ENCODE peak calls at places on chromosomes 6 and 20, in five cellular contexts. W, T, Q, K and E are unnamed samples.
A peak's percentile ranks its signal among the peaks of the same experiment; 100 is the strongest.

GRCh38 chr6:3036861-3037469 is 31.3 kb upstream of the RIPK1 start:
- DNase-seq in W (no peak), T (no peak), Q (no peak), K (no peak), E (no peak)

GRCh38 chr6:72787521-72788031 is 165.7 kb downstream of the KCNQ5 start:
- DNase-seq in W (peak; percentile 36), T (no peak), Q (no peak), K (peak; percentile 89), E (no peak)

GRCh38 chr6:36985384-36985962 is 523 bp downstream of the MTCH1 start:
- DNase-seq in W (no peak), T (no peak), Q (no peak), K (no peak), E (no peak)

GRCh38 chr6:138293428-138293827 is 75.1 kb upstream of the PBOV1 start:
- DNase-seq in W (no peak), T (no peak), Q (no peak), K (no peak), E (no peak)

GRCh38 chr6:15770347-15771143 is 107.7 kb upstream of the DTNBP1 start:
- DNase-seq in W (no peak), T (peak; percentile 37), Q (no peak), K (no peak), E (no peak)

GRCh38 chr20:2917266-2917665 is 44.0 kb downstream of the PTPRA start:
- DNase-seq in W (no peak), T (no peak), Q (no peak), K (no peak), E (no peak)

GRCh38 chr20:49846206-49846807 is 33.7 kb downstream of the SLC9A8 start:
- DNase-seq in W (peak; percentile 83), T (no peak), Q (no peak), K (peak; percentile 41), E (no peak)

GRCh38 chr20:49354673-49355072 is 76.8 kb upstream of the ZNFX1 start:
- DNase-seq in W (no peak), T (no peak), Q (no peak), K (no peak), E (no peak)

GRCh38 chr6:22880686-22881433 is 311.5 kb downstream of the HDGFL1 start:
- DNase-seq in W (no peak), T (no peak), Q (no peak), K (peak; percentile 77), E (no peak)

GRCh38 chr20:63321148-63321831 is 28.3 kb downstream of the COL20A1 start:
- DNase-seq in W (no peak), T (no peak), Q (peak; percentile 80), K (no peak), E (no peak)

GRCh38 chr20:43508604-43509040 is 1.1 kb downstream of the L3MBTL1 start:
- DNase-seq in W (peak; percentile 51), T (no peak), Q (no peak), K (no peak), E (no peak)

GRCh38 chr6:138105446-138105845 is 1.8 kb downstream of the PERP start:
- DNase-seq in W (peak; percentile 26), T (no peak), Q (no peak), K (peak; percentile 79), E (no peak)

GRCh38 chr6:169568314-169569087 is 133.3 kb downstream of the WDR27 start:
- DNase-seq in W (no peak), T (no peak), Q (no peak), K (no peak), E (no peak)

GRCh38 chr6:25270559-25270958 is 8.6 kb upstream of the CARMIL1 start:
- DNase-seq in W (no peak), T (no peak), Q (no peak), K (no peak), E (no peak)

GRCh38 chr6:35728663-35729348 is 8.0 kb upstream of the ARMC12 start:
- DNase-seq in W (no peak), T (peak; percentile 45), Q (no peak), K (no peak), E (no peak)

GRCh38 chr20:50673146-50673830 is 18.1 kb downstream of the RIPOR3 start:
- DNase-seq in W (no peak), T (no peak), Q (peak; percentile 41), K (no peak), E (no peak)

GRCh38 chr20:37411408-37412306 is 65.7 kb downstream of the SRC start:
- DNase-seq in W (peak; percentile 56), T (no peak), Q (peak; percentile 59), K (no peak), E (no peak)

GRCh38 chr20:56626367-56627121 is 2.6 kb upstream of the TFAP2C start:
- DNase-seq in W (peak; percentile 89), T (peak; percentile 12), Q (peak; percentile 76), K (peak; percentile 32), E (no peak)
- TF ChIP-seq CTCF in W (peak; percentile 76), T (no peak), Q (no peak), K (peak; percentile 38), E (no peak)

GRCh38 chr20:38603286-38603685 is 1.7 kb downstream of the ARHGAP40 start:
- DNase-seq in W (no peak), T (no peak), Q (no peak), K (no peak), E (no peak)

GRCh38 chr20:38602185-38602581 is 574 bp downstream of the ARHGAP40 start:
- DNase-seq in W (no peak), T (no peak), Q (no peak), K (no peak), E (no peak)

GRCh38 chr20:38599410-38599882 is 2.2 kb upstream of the ARHGAP40 start:
- DNase-seq in W (no peak), T (no peak), Q (peak; percentile 94), K (peak; percentile 71), E (no peak)

GRCh38 chr20:38600057-38600456 is 1.6 kb upstream of the ARHGAP40 start:
- DNase-seq in W (no peak), T (no peak), Q (no peak), K (no peak), E (no peak)

DNA sequence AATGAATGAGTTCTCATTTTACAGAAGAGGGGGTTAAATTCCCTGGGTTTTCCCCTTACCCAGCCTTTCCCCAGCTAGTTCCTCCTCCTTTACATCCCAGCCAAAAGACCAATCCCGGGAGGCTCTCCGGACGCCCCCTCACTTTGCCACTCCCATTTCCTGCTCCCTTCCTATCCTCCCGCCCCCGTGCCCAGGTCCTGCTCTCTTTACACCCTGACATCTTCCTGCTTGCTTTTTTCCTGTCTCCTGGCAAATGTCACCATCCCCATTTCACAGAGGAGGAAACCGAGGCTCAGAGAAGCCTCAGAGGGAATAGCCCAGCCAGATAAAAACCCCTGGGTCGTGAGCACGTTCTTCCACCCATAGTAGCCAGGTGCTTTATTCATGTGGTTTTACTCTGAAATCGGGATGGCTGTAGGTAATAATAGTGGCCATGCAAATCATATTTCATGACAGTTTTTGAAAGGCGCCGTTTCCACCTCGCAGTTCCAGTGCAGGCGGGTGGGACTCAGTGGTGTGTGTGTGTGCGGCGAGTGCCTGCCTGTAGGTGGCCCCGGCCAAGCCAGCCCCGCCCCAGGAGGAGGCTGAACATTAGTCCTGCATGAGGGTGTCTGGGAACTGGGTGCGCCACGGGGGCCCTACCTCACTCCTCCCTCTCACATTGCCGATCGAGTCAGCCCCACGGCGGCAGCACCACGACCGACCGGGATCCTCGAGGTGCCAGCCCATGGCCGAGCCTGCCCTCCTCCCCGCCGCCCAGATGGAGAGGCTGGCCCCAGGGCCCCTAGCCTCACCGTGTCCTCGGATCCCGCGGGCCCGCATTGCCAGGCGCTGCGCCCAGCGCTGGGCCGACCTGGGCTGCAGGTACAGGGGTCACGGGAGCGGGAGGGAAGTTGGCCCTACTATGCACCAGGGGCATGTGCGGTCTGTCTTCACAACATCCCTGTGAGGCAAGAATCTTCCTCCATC is at the start of gene ARHGAP40:
- DNase-seq in W (peak; percentile 51), T (no peak), Q (peak; percentile 81), K (peak; percentile 80), E (no peak)
- TF ChIP-seq CTCF in W (peak; percentile 34), T (peak; percentile 25), Q (peak; percentile 39), K (no peak), E (no peak)

GRCh38 chr20:45467861-45468260 is 1.7 kb upstream of the WFDC2 start:
- DNase-seq in W (no peak), T (no peak), Q (no peak), K (no peak), E (no peak)

GRCh38 chr20:45467172-45467571 is 2.4 kb upstream of the WFDC2 start:
- DNase-seq in W (no peak), T (no peak), Q (no peak), K (no peak), E (no peak)

GRCh38 chr20:45469336-45470261 is at the start of gene WFDC2:
- DNase-seq in W (peak; percentile 69), T (no peak), Q (peak; percentile 90), K (no peak), E (no peak)

GRCh38 chr20:45470262-45470931 is 844 bp downstream of the WFDC2 start:
- DNase-seq in W (peak; percentile 65), T (peak; percentile 21), Q (peak; percentile 93), K (no peak), E (no peak)

DNA sequence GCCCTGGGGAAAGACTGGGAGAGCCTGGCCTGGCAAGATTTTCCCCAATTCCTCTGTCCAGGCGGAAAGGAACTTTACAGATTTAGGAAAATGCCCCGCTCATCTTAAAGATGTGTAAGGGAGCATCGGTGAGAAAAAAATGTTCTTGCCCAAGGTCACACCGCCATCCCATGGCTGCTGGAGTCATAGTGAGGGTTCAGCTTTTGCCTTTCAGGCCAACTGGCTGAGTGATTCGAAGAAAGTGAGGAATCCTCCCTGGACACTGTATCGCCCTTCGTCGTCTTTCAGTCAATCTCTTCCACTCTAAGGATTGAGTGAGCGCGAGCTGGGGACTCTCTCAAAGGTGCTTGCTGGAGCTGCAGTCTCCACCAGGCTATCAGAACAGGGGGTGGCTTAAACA is 1.4 kb downstream of the WFDC2 start:
- DNase-seq in W (peak; percentile 33), T (no peak), Q (no peak), K (no peak), E (no peak)
- TF ChIP-seq CTCF in W (peak; percentile 10), T (no peak), Q (no peak), K (no peak), E (no peak)

GRCh38 chr20:23136893-23137745 is 51.0 kb upstream of the CD93 start:
- DNase-seq in W (no peak), T (no peak), Q (no peak), K (peak; percentile 82), E (no peak)
- TF ChIP-seq CTCF in W (no peak), T (no peak), Q (no peak), K (no peak), E (no peak)

DNA sequence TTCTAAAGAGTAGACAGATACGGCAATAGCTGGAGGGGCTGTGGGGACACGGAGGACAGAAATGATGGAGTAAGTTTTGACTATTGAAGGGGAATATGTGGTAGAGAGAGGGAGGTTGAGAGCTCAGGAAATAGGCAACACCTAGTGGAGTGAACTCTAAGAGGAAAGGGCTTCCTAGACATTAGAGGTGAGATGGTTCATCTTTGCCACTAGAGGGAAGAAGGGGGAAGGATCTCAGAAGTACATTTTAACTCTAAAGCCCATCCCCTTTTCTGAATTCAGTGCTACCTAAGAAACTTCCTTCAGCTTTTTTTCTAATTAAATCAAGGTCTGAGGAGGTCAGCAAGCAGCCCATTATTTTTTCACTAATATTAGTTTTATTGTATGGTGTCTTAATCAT is 689.4 kb upstream of the MAP3K7 start:
- DNase-seq in W (peak; percentile 48), T (no peak), Q (no peak), K (peak; percentile 17), E (no peak)
- TF ChIP-seq CTCF in W (peak; percentile 67), T (no peak), Q (peak; percentile 11), K (no peak), E (no peak)

GRCh38 chr20:53413188-53413631 is 180.4 kb downstream of the ZNF217 start:
- DNase-seq in W (peak; percentile 67), T (peak; percentile 69), Q (peak; percentile 42), K (peak; percentile 44), E (peak; percentile 23)
- TF ChIP-seq CTCF in W (peak; percentile 65), T (peak; percentile 95), Q (peak; percentile 48), K (no peak), E (peak; percentile 42)